ENCODE peak calls at places on chromosomes 16 and 17, in ten cellular contexts. S is T-cell; U is LHCN-M2; E is Calu3; X is stimulated activated CD4-positive, alpha-beta T cell treated with anti-CD3 and anti-CD28 coated beads, Interleukin-12 subunit alpha, Interleukin-12 subunit beta, amount 100 ng/mL, for 48 hours; Q is HCT116; G is GM19239; D is anterior cingulate cortex; R is aorta; A is adrenal gland. B is an unnamed sample.

GRCh38 chr17:39244600-39245570 is 19.1 kb upstream of the STAC2 start:
- DNase-seq in S (peak; percentile 86), U (peak; percentile 66), E (peak; percentile 100), X (peak; percentile 80), Q (peak; percentile 80), G (peak; percentile 70), D (peak; percentile 56), R (peak; percentile 95), A (peak; percentile 96), B (peak; percentile 88)

GRCh38 chr16:10922328-10923145 is 19.7 kb downstream of the DEXI start:
- DNase-seq in S (no peak), U (no peak), E (no peak), X (no peak), Q (no peak), G (no peak), D (no peak), R (peak; percentile 93), A (peak; percentile 93), B (no peak)

GRCh38 chr17:63932008-63932561 is at the start of gene CD79B:
- DNase-seq in S (peak; percentile 30), U (no peak), E (no peak), X (no peak), Q (no peak), G (peak; percentile 92), D (no peak), R (no peak), A (no peak), B (no peak)

GRCh38 chr17:76147211-76148014 is 6.4 kb upstream of the FOXJ1 start:
- DNase-seq in S (no peak), U (peak; percentile 22), E (no peak), X (no peak), Q (peak; percentile 35), G (no peak), D (no peak), R (peak; percentile 62), A (no peak), B (no peak)

GRCh38 chr16:88561485-88562369 is 8.5 kb upstream of the ZC3H18 start:
- DNase-seq in S (peak; percentile 50), U (peak; percentile 45), E (peak; percentile 65), X (no peak), Q (peak; percentile 36), G (peak; percentile 76), D (peak; percentile 21), R (peak; percentile 83), A (peak; percentile 69), B (peak; percentile 41)

GRCh38 chr17:47987240-47987835 is 16.4 kb downstream of the CDK5RAP3 start:
- DNase-seq in S (no peak), U (no peak), E (no peak), X (no peak), Q (no peak), G (no peak), D (no peak), R (no peak), A (peak; percentile 72), B (no peak)

GRCh38 chr17:32495347-32496253 is 8.8 kb downstream of the CDK5R1 start:
- DNase-seq in S (peak; percentile 45), U (no peak), E (no peak), X (no peak), Q (no peak), G (no peak), D (no peak), R (peak; percentile 90), A (no peak), B (no peak)

GRCh38 chr17:71024969-71025368 is 855.6 kb downstream of the KCNJ2 start:
- DNase-seq in S (no peak), U (no peak), E (no peak), X (no peak), Q (no peak), G (no peak), D (no peak), R (no peak), A (no peak), B (no peak)

GRCh38 chr17:8047769-8048110 is 8.9 kb downstream of the ALOX15B start:
- DNase-seq in S (no peak), U (no peak), E (no peak), X (no peak), Q (no peak), G (no peak), D (no peak), R (peak; percentile 47), A (no peak), B (no peak)

GRCh38 chr16:3819741-3820724 is 60.5 kb downstream of the CREBBP start:
- DNase-seq in S (no peak), U (peak; percentile 93), E (peak; percentile 70), X (no peak), Q (peak; percentile 27), G (no peak), D (no peak), R (no peak), A (no peak), B (peak; percentile 26)

GRCh38 chr16:27322858-27323780 is 9.3 kb downstream of the IL4R start:
- DNase-seq in S (no peak), U (no peak), E (peak; percentile 88), X (no peak), Q (no peak), G (no peak), D (no peak), R (peak; percentile 40), A (no peak), B (peak; percentile 10)

GRCh38 chr17:63675607-63676539 is 24.1 kb downstream of the LIMD2 start:
- DNase-seq in S (no peak), U (no peak), E (peak; percentile 73), X (no peak), Q (peak; percentile 76), G (no peak), D (no peak), R (peak; percentile 88), A (peak; percentile 97), B (peak; percentile 84)

GRCh38 chr17:63381101-63381729 is 64.9 kb downstream of the CYB561 start:
- DNase-seq in S (no peak), U (no peak), E (no peak), X (no peak), Q (no peak), G (no peak), D (no peak), R (no peak), A (no peak), B (no peak)

GRCh38 chr17:7048968-7049367 is 5.1 kb upstream of the SLC16A11 start:
- DNase-seq in S (no peak), U (peak; percentile 50), E (no peak), X (no peak), Q (no peak), G (no peak), D (no peak), R (no peak), A (no peak), B (no peak)

GRCh38 chr16:86224126-86224525 is 286.2 kb upstream of the FOXF1 start:
- DNase-seq in S (no peak), U (no peak), E (no peak), X (no peak), Q (no peak), G (no peak), D (no peak), R (peak; percentile 21), A (no peak), B (no peak)

GRCh38 chr16:3938471-3938842 is 57.9 kb upstream of the CREBBP start:
- DNase-seq in S (no peak), U (no peak), E (no peak), X (no peak), Q (no peak), G (no peak), D (no peak), R (peak; percentile 71), A (no peak), B (no peak)

GRCh38 chr16:24729243-24729966 is at the start of gene TNRC6A:
- DNase-seq in S (peak; percentile 67), U (peak; percentile 89), E (peak; percentile 95), X (peak; percentile 78), Q (peak; percentile 62), G (peak; percentile 95), D (peak; percentile 86), R (peak; percentile 97), A (peak; percentile 95), B (peak; percentile 89)

GRCh38 chr16:54879681-54880080 is 51.0 kb upstream of the IRX5 start:
- DNase-seq in S (no peak), U (no peak), E (no peak), X (no peak), Q (no peak), G (no peak), D (no peak), R (no peak), A (no peak), B (no peak)

GRCh38 chr17:30793282-30793977 is 31.1 kb downstream of the CRLF3 start:
- DNase-seq in S (no peak), U (no peak), E (no peak), X (no peak), Q (no peak), G (no peak), D (no peak), R (no peak), A (no peak), B (no peak)

GRCh38 chr17:74972107-74972972 is at the start of gene HID1:
- DNase-seq in S (peak; percentile 79), U (no peak), E (peak; percentile 86), X (peak; percentile 63), Q (no peak), G (peak; percentile 78), D (peak; percentile 80), R (peak; percentile 86), A (peak; percentile 79), B (no peak)

GRCh38 chr17:75647061-75647460 is 13.8 kb downstream of the SMIM5 start:
- DNase-seq in S (no peak), U (no peak), E (no peak), X (no peak), Q (no peak), G (no peak), D (peak; percentile 23), R (peak; percentile 53), A (no peak), B (no peak)

GRCh38 chr17:20983359-20983637 is 59.5 kb downstream of the USP22 start:
- DNase-seq in S (no peak), U (no peak), E (no peak), X (no peak), Q (no peak), G (no peak), D (no peak), R (no peak), A (no peak), B (no peak)

GRCh38 chr16:430904-431303 is 5.5 kb downstream of the RAB11FIP3 start:
- DNase-seq in S (no peak), U (no peak), E (no peak), X (no peak), Q (no peak), G (no peak), D (no peak), R (no peak), A (no peak), B (no peak)

GRCh38 chr16:86214326-86215232 is 295.7 kb upstream of the FOXF1 start:
- DNase-seq in S (no peak), U (no peak), E (no peak), X (no peak), Q (no peak), G (no peak), D (no peak), R (no peak), A (peak; percentile 63), B (peak; percentile 19)

GRCh38 chr17:73906896-73907600 is 262.8 kb upstream of the SDK2 start:
- DNase-seq in S (no peak), U (no peak), E (no peak), X (no peak), Q (no peak), G (no peak), D (no peak), R (no peak), A (no peak), B (no peak)

GRCh38 chr16:49848530-49848929 is 7.4 kb downstream of the ZNF423 start:
- DNase-seq in S (no peak), U (no peak), E (no peak), X (no peak), Q (no peak), G (no peak), D (no peak), R (no peak), A (no peak), B (no peak)

GRCh38 chr17:32998893-32999240 is 7.2 kb downstream of the SPACA3 start:
- DNase-seq in S (no peak), U (peak; percentile 85), E (no peak), X (no peak), Q (peak; percentile 27), G (no peak), D (no peak), R (no peak), A (no peak), B (no peak)

GRCh38 chr16:11539635-11540034 is 47.1 kb downstream of the LITAF start:
- DNase-seq in S (no peak), U (no peak), E (no peak), X (no peak), Q (no peak), G (no peak), D (no peak), R (no peak), A (no peak), B (no peak)

B was measured in uterus.